ENCODE peak calls at places on chromosome 19, in six cellular contexts. O is heart left ventricle; K is mucosa of descending colon; D is CD4-positive, alpha-beta T cell; J is neural progenitor cell; G is endothelial cell. P is an unnamed sample.

GRCh38 chr19:58038688-58039204 is 4.9 kb downstream of the ZSCAN1 start:
- DNase-seq in O (no peak), K (no peak), D (no peak), J (peak; percentile 23), G (no peak), P (no peak)

GRCh38 chr19:52570005-52570861 is at the start of gene ZNF701:
- DNase-seq in O (peak; percentile 95), K (peak; percentile 98), D (peak; percentile 93), J (peak; percentile 95), G (peak; percentile 98), P (no peak)

GRCh38 chr19:54388001-54388802 is 23.5 kb upstream of the LAIR1 start:
- DNase-seq in O (peak; percentile 10), K (no peak), D (peak; percentile 43), J (no peak), G (no peak), P (peak; percentile 31)

GRCh38 chr19:53328967-53329366 is 4.6 kb upstream of the ZNF845 start:
- DNase-seq in O (peak; percentile 79), K (no peak), D (no peak), J (no peak), G (no peak), P (no peak)

GRCh38 chr19:4660181-4660791 is 9.9 kb downstream of the MYDGF start:
- DNase-seq in O (no peak), K (peak; percentile 40), D (no peak), J (peak; percentile 58), G (peak; percentile 50), P (peak; percentile 45)

GRCh38 chr19:58243351-58243750 is 14.6 kb downstream of the ZNF544 start:
- DNase-seq in O (no peak), K (no peak), D (no peak), J (no peak), G (no peak), P (no peak)

GRCh38 chr19:45468159-45468651 is 409 bp downstream of the FOSB start:
- DNase-seq in O (peak; percentile 30), K (no peak), D (peak; percentile 32), J (peak; percentile 68), G (no peak), P (peak; percentile 58)

GRCh38 chr19:10159610-10160009 is 35.1 kb downstream of the DNMT1 start:
- DNase-seq in O (no peak), K (no peak), D (no peak), J (no peak), G (no peak), P (no peak)

GRCh38 chr19:10112037-10112751 is 701 bp downstream of the P2RY11 start:
- DNase-seq in O (no peak), K (no peak), D (no peak), J (no peak), G (no peak), P (no peak)

GRCh38 chr19:11964858-11965645 is at the start of gene ZNF763:
- DNase-seq in O (peak; percentile 95), K (peak; percentile 99), D (peak; percentile 85), J (peak; percentile 98), G (no peak), P (peak; percentile 87)

GRCh38 chr19:40159744-40160143 is 31.5 kb upstream of the MAP3K10 start:
- DNase-seq in O (no peak), K (no peak), D (no peak), J (no peak), G (no peak), P (no peak)

GRCh38 chr19:47005873-47006272 is 13.8 kb upstream of the NPAS1 start:
- DNase-seq in O (no peak), K (no peak), D (no peak), J (no peak), G (no peak), P (peak; percentile 58)

GRCh38 chr19:3057275-3057714 is 5.0 kb downstream of the TLE5 start:
- DNase-seq in O (peak; percentile 89), K (no peak), D (no peak), J (no peak), G (no peak), P (peak; percentile 68)

GRCh38 chr19:52638601-52639000 is 446 bp upstream of the ZNF83 start:
- DNase-seq in O (peak; percentile 17), K (no peak), D (no peak), J (no peak), G (peak; percentile 17), P (no peak)

GRCh38 chr19:44955500-44956439 is 590 bp downstream of the CLPTM1 start:
- DNase-seq in O (no peak), K (no peak), D (no peak), J (no peak), G (no peak), P (no peak)

GRCh38 chr19:53057904-53058579 is 13.5 kb downstream of the ERVV-2 start:
- DNase-seq in O (peak; percentile 15), K (no peak), D (no peak), J (peak; percentile 66), G (peak; percentile 22), P (no peak)

GRCh38 chr19:55080915-55081772 is 5.5 kb downstream of the EPS8L1 start:
- DNase-seq in O (peak; percentile 72), K (peak; percentile 94), D (peak; percentile 78), J (peak; percentile 85), G (peak; percentile 80), P (no peak)

GRCh38 chr19:43544077-43544476 is 11.1 kb downstream of the ZNF575 start:
- DNase-seq in O (no peak), K (no peak), D (no peak), J (no peak), G (no peak), P (no peak)

GRCh38 chr19:11421607-11422098 is 2.5 kb upstream of the RGL3 start:
- DNase-seq in O (peak; percentile 38), K (peak; percentile 56), D (no peak), J (peak; percentile 61), G (peak; percentile 48), P (peak; percentile 43)

GRCh38 chr19:38975214-38975860 is at the start of gene FBXO17:
- DNase-seq in O (peak; percentile 44), K (peak; percentile 12), D (no peak), J (peak; percentile 77), G (peak; percentile 47), P (peak; percentile 71)

GRCh38 chr19:47363758-47364529 is 14.8 kb downstream of the DHX34 start:
- DNase-seq in O (no peak), K (peak; percentile 18), D (no peak), J (peak; percentile 28), G (peak; percentile 18), P (no peak)

GRCh38 chr19:15120135-15121026 is 13.2 kb downstream of the SYDE1 start:
- DNase-seq in O (no peak), K (no peak), D (no peak), J (no peak), G (no peak), P (no peak)

DNA sequence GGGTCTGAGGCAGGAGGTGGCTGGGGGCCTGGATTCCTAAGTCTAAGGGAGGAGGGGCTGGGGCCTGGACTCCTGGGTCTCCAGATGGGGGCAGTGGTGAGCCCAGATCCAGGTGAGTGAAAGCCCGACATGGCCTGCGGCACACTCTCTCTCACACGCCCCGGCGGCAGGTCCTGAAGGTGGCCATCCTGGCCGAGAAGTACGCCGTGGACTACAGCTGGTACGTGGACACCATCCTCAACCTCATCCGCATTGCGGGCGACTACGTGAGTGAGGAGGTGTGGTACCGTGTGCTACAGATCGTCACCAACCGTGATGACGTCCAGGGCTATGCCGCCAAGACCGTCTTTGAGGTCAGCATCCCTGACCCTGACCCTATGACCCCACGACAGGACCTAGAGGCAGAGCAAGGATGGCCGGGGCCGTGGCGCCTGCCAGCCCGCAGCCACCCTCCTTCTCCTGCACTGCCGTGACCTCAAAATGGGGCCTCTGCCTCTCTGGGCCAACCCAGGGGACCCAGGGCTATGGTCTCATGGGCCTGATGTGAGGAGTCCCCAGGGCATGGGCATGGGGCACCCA is 13.2 kb downstream of the FUZ start:
- DNase-seq in O (no peak), K (no peak), D (no peak), J (peak; percentile 57), G (peak; percentile 51), P (no peak)
- TF ChIP-seq CTCF in O (no peak), K (no peak), D (no peak), J (peak; percentile 48), G (no peak), P (peak; percentile 33)

GRCh38 chr19:1769645-1769985 is 16.3 kb downstream of the ONECUT3 start:
- DNase-seq in O (no peak), K (no peak), D (no peak), J (no peak), G (no peak), P (no peak)

GRCh38 chr19:1767464-1767933 is 14.2 kb downstream of the ONECUT3 start:
- DNase-seq in O (no peak), K (peak; percentile 51), D (peak; percentile 54), J (peak; percentile 67), G (peak; percentile 75), P (no peak)

GRCh38 chr19:1766800-1767352 is 13.6 kb downstream of the ONECUT3 start:
- DNase-seq in O (no peak), K (no peak), D (no peak), J (no peak), G (no peak), P (no peak)

GRCh38 chr19:1768918-1769644 is 15.8 kb downstream of the ONECUT3 start:
- DNase-seq in O (no peak), K (no peak), D (no peak), J (no peak), G (no peak), P (no peak)

DNA sequence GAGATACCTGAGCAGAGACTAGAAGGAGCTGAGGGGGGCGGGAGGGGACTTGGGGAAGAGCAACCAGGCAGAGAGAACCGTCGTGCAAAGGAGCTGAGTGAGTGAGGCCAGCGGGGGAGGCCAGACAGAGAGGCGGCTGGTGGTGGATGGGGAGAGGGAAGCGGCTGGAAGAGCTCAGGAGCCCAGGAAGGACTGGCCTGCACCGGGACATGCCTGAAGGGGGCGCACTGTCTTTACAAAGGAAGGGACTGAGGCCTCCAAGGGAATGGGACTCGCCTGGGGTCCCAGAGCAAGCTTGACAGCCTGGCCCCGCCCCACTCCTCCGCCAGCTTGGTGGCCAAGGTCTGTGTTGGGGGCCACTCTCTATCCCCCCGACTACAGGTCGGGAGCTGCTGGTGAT is 14.9 kb downstream of the ONECUT3 start:
- DNase-seq in O (no peak), K (peak; percentile 27), D (no peak), J (peak; percentile 75), G (peak; percentile 39), P (no peak)
- TF ChIP-seq CTCF in O (no peak), K (no peak), D (no peak), J (peak; percentile 53), G (no peak), P (no peak)

GRCh38 chr19:41707871-41708371 is 505 bp upstream of the CEACAM5 start:
- DNase-seq in O (no peak), K (no peak), D (no peak), J (no peak), G (no peak), P (no peak)

GRCh38 chr19:41707502-41707812 is 969 bp upstream of the CEACAM5 start:
- DNase-seq in O (no peak), K (peak; percentile 69), D (no peak), J (no peak), G (no peak), P (peak; percentile 39)

GRCh38 chr19:41708481-41708880 is at the start of gene CEACAM5:
- DNase-seq in O (no peak), K (peak; percentile 97), D (no peak), J (no peak), G (no peak), P (no peak)

GRCh38 chr19:41705393-41706174 is 2.8 kb upstream of the CEACAM5 start:
- DNase-seq in O (no peak), K (peak; percentile 77), D (peak; percentile 10), J (peak; percentile 16), G (peak; percentile 77), P (peak; percentile 82)

GRCh38 chr19:41706741-41707501 is 1.5 kb upstream of the CEACAM5 start:
- DNase-seq in O (no peak), K (peak; percentile 88), D (peak; percentile 61), J (peak; percentile 12), G (peak; percentile 78), P (peak; percentile 87)
- TF ChIP-seq CTCF in O (peak; percentile 36), K (peak; percentile 97), D (peak; percentile 99), J (peak; percentile 38), G (peak; percentile 98), P (peak; percentile 100)

GRCh38 chr19:29724102-29724641 is 9.1 kb upstream of the C19orf12 start:
- DNase-seq in O (no peak), K (no peak), D (peak; percentile 21), J (peak; percentile 71), G (peak; percentile 46), P (no peak)
- TF ChIP-seq CTCF in O (no peak), K (no peak), D (no peak), J (no peak), G (no peak), P (no peak)

P was measured in Calu3.